ENCODE peak calls at places on chromosomes 5 and 9, in four cellular contexts. A is mucosa of descending colon, M is brain microvascular endothelial cell, E is GM13976. L is an unnamed sample.

GRCh38 chr9:114484854-114485443 is 20.3 kb downstream of the WHRN start:
- DNase-seq in M (peak), A (no peak), E (peak), L (no peak)

GRCh38 chr5:129903466-129904101 is 681 bp upstream of the CHSY3 start:
- DNase-seq in E (no peak), M (no peak), A (no peak), L (no peak)

GRCh38 chr5:139393497-139394122 is 1.3 kb downstream of the PROB1 start:
- DNase-seq in E (peak), A (peak), M (no peak), L (no peak)

GRCh38 chr5:178690208-178690607 is 40.3 kb downstream of the ZNF354A start:
- DNase-seq in M (peak), A (no peak), E (no peak), L (no peak)

GRCh38 chr5:375921-376871 is 54.7 kb downstream of the AHRR start:
- DNase-seq in M (no peak), A (no peak), E (peak), L (peak)

GRCh38 chr9:108443741-108444140 is 412.0 kb downstream of the ACTL7B start:
- DNase-seq in A (no peak), M (no peak), E (no peak), L (no peak)

GRCh38 chr9:4929917-4930316 is 55.2 kb upstream of the JAK2 start:
- DNase-seq in A (no peak), E (no peak), M (no peak), L (no peak)

GRCh38 chr9:69671904-69672827 is at the start of gene APBA1:
- DNase-seq in E (peak), M (peak), A (peak), L (peak)

GRCh38 chr9:136229096-136230065 is 16.2 kb downstream of the QSOX2 start:
- DNase-seq in M (no peak), E (no peak), A (no peak), L (no peak)

GRCh38 chr9:110048976-110049698 is 158.8 kb downstream of the C9orf152 start:
- DNase-seq in M (no peak), E (peak), A (no peak), L (peak)

L was measured in colonic mucosa.